ENCODE peak calls at places on chromosomes 13 and 19, in six cellular contexts. W is breast epithelium; N is Daoy; B is HEK293T; D is substantia nigra; I is activated T-helper 2 cell treated with anti-CD3 and anti-CD28 coated beads, Interferon-gamma antibody, Interleukin-2, Interleukin-4, amounts not matched to agents 10 μg/mL and 5 μg/mL and 100 μg/mL, durations not matched to agents 14 hours and 24 hours and 36 hours. A is an unnamed sample.

GRCh38 chr19:10246511-10246910 is 5.5 kb upstream of the MRPL4 start:
- DNase-seq in W (no peak), N (no peak), B (no peak), D (no peak), I (no peak), A (no peak)

GRCh38 chr19:33712268-33712667 is 84.4 kb upstream of the KCTD15 start:
- DNase-seq in W (no peak), N (peak), B (no peak), D (no peak), I (no peak), A (no peak)

GRCh38 chr13:99067160-99067985 is 89.5 kb upstream of the DOCK9 start:
- DNase-seq in W (no peak), N (no peak), B (no peak), D (no peak), I (no peak), A (no peak)

GRCh38 chr13:74062933-74063332 is 71.3 kb downstream of the KLF12 start:
- DNase-seq in W (no peak), N (no peak), B (no peak), D (no peak), I (no peak), A (no peak)

GRCh38 chr19:40578442-40578908 is 1.8 kb downstream of the SHKBP1 start:
- DNase-seq in W (no peak), N (no peak), B (peak), D (no peak), I (no peak), A (no peak)

GRCh38 chr19:46859637-46860124 is 1.1 kb upstream of the ARHGAP35 start:
- DNase-seq in W (peak), N (no peak), B (no peak), D (peak), I (no peak), A (no peak)

GRCh38 chr19:34573226-34573864 is 91.8 kb downstream of the WTIP start:
- DNase-seq in W (no peak), N (no peak), B (no peak), D (no peak), I (no peak), A (peak)

GRCh38 chr19:44848036-44848804 is 2.1 kb downstream of the NECTIN2 start:
- DNase-seq in W (no peak), N (peak), B (peak), D (no peak), I (no peak), A (no peak)

GRCh38 chr19:51027873-51028272 is 1.5 kb upstream of the KLK11 start:
- DNase-seq in W (no peak), N (no peak), B (no peak), D (no peak), I (no peak), A (no peak)

GRCh38 chr19:6801397-6802086 is 29.0 kb downstream of the VAV1 start:
- DNase-seq in W (no peak), N (peak), B (no peak), D (no peak), I (peak), A (peak)

A was measured in esophagus muscularis mucosa.